ENCODE peak calls at places on chromosome 9, in nine cellular contexts. N is NCI-H1105; A is stimulated activated CD8-positive, alpha-beta memory T cell treated with anti-CD3 and anti-CD28 coated beads, Interleukin-4, amount 100 ng/mL, for 4 hours; T is T-helper 9 cell; Z is left cardiac atrium; C is endothelial cell; H is uterus; Q is nephron progenitor cell; X is ureter. G is an unnamed sample.

GRCh38 chr9:32939576-32939975 is 61.9 kb downstream of the APTX start:
- DNase-seq in T (no peak), Z (no peak), A (no peak), Q (no peak), X (no peak), H (no peak), C (no peak), N (no peak), G (no peak)

GRCh38 chr9:98356326-98356725 is 100.9 kb upstream of the TBC1D2 start:
- DNase-seq in Q (no peak), C (no peak), N (no peak), X (no peak), Z (no peak), T (no peak), H (no peak), A (no peak), G (peak; percentile 58)

GRCh38 chr9:91245432-91246313 is 116.0 kb downstream of the AUH start:
- DNase-seq in A (no peak), Q (no peak), C (no peak), T (no peak), X (no peak), N (no peak), Z (peak; percentile 32), H (no peak), G (peak; percentile 39)

GRCh38 chr9:37730256-37730655 is 23.3 kb upstream of the TRMT10B start:
- DNase-seq in Q (no peak), A (no peak), T (no peak), X (no peak), N (no peak), Z (no peak), H (no peak), C (no peak), G (no peak)

GRCh38 chr9:128409450-128409849 is 11.2 kb upstream of the CERCAM start:
- DNase-seq in X (no peak), A (no peak), C (no peak), H (no peak), Q (no peak), T (no peak), N (no peak), Z (no peak), G (no peak)

GRCh38 chr9:82031538-82032280 is 43.1 kb downstream of the SPATA31D1 start:
- DNase-seq in C (no peak), Q (no peak), X (peak; percentile 51), T (no peak), A (no peak), Z (peak; percentile 68), H (peak; percentile 81), N (no peak), G (peak; percentile 87)

GRCh38 chr9:116928283-116928682 is 241.2 kb downstream of the TRIM32 start:
- DNase-seq in X (no peak), T (no peak), Q (no peak), H (no peak), Z (no peak), N (no peak), A (no peak), C (no peak), G (no peak)

GRCh38 chr9:38371495-38371894 is 21.0 kb upstream of the ALDH1B1 start:
- DNase-seq in Q (no peak), H (peak; percentile 26), T (no peak), A (no peak), Z (no peak), X (no peak), C (no peak), N (peak; percentile 42), G (peak; percentile 11)

GRCh38 chr9:95045751-95046150 is 271.8 kb downstream of the FANCC start:
- DNase-seq in T (no peak), Z (no peak), A (no peak), H (no peak), Q (peak; percentile 24), X (no peak), C (no peak), N (no peak), G (no peak)

GRCh38 chr9:15509931-15510788 is 610 bp downstream of the PSIP1 start:
- DNase-seq in N (peak; percentile 85), Z (peak; percentile 54), Q (no peak), C (peak; percentile 40), T (peak; percentile 57), X (no peak), A (no peak), H (peak; percentile 45), G (peak; percentile 20)

GRCh38 chr9:71629816-71630215 is 138.5 kb downstream of the CEMIP2 start:
- DNase-seq in Z (no peak), A (no peak), X (no peak), N (no peak), T (no peak), Q (no peak), C (no peak), H (no peak), G (no peak)

GRCh38 chr9:14661421-14662059 is 31.7 kb downstream of the ZDHHC21 start:
- DNase-seq in A (no peak), N (peak; percentile 18), X (no peak), Q (no peak), H (no peak), C (no peak), T (no peak), Z (no peak), G (peak; percentile 15)

GRCh38 chr9:107282268-107282667 is 811 bp upstream of the RAD23B start:
- DNase-seq in T (no peak), X (no peak), Q (peak; percentile 6), N (no peak), Z (no peak), A (no peak), H (no peak), C (no peak), G (no peak)

GRCh38 chr9:131876486-131876885 is 136.6 kb upstream of the RAPGEF1 start:
- DNase-seq in X (no peak), C (no peak), H (no peak), Z (no peak), N (no peak), T (no peak), A (no peak), Q (no peak), G (no peak)

GRCh38 chr9:90698874-90699440 is 56.3 kb upstream of the DIRAS2 start:
- DNase-seq in Z (no peak), Q (no peak), H (no peak), C (no peak), X (no peak), T (no peak), A (no peak), N (no peak), G (no peak)

GRCh38 chr9:38081356-38082108 is 12.5 kb upstream of the SHB start:
- DNase-seq in H (no peak), C (no peak), N (no peak), A (no peak), Z (no peak), Q (no peak), T (no peak), X (no peak), G (no peak)

GRCh38 chr9:94757158-94757557 is 30.7 kb downstream of the AOPEP start:
- DNase-seq in H (no peak), A (no peak), Z (no peak), Q (no peak), N (no peak), C (no peak), X (no peak), T (no peak), G (no peak)

GRCh38 chr9:113986931-113987330 is 91.2 kb downstream of the AMBP start:
- DNase-seq in N (no peak), C (no peak), A (no peak), H (no peak), T (no peak), Z (no peak), Q (no peak), X (no peak), G (no peak)

GRCh38 chr9:26945591-26945990 is 1.5 kb downstream of the PLAA start:
- DNase-seq in C (no peak), X (no peak), Q (no peak), H (no peak), A (no peak), N (no peak), Z (no peak), T (no peak), G (no peak)

GRCh38 chr9:35923927-35924763 is 14.9 kb downstream of the SPAAR start:
- DNase-seq in A (no peak), H (peak; percentile 74), Z (no peak), X (no peak), Q (no peak), T (no peak), C (no peak), N (no peak), G (peak; percentile 90)

GRCh38 chr9:35395076-35395675 is 94.7 kb upstream of the RUSC2 start:
- DNase-seq in A (no peak), Q (no peak), X (no peak), C (no peak), H (no peak), T (no peak), Z (no peak), N (no peak), G (no peak)

GRCh38 chr9:134629586-134630392 is 11.8 kb upstream of the COL5A1 start:
- DNase-seq in T (no peak), Z (peak; percentile 18), A (no peak), Q (no peak), X (no peak), H (peak; percentile 15), C (no peak), N (no peak), G (no peak)

GRCh38 chr9:118640836-118641557 is 728.2 kb downstream of the BRINP1 start:
- DNase-seq in A (no peak), Q (no peak), C (no peak), Z (no peak), H (no peak), T (no peak), X (no peak), N (no peak), G (no peak)